ENCODE peak calls at places on chromosomes 2 and 18, in four cellular contexts. J, P, U and Y are unnamed samples.

GRCh38 chr18:55651236-55651635 is 63.2 kb upstream of the TCF4 start:
- DNase-seq in U (no peak), P (no peak), J (no peak), Y (no peak)

GRCh38 chr18:24818451-24818850 is 358.0 kb downstream of the HRH4 start:
- DNase-seq in U (no peak), J (no peak), P (no peak), Y (no peak)

GRCh38 chr2:235070063-235070706 is 118.4 kb downstream of the SH3BP4 start:
- DNase-seq in P (no peak), U (no peak), J (no peak), Y (no peak)

GRCh38 chr2:114786901-114787300 is 344.5 kb downstream of the DPP10 start:
- DNase-seq in P (no peak), U (no peak), J (no peak), Y (no peak)

GRCh38 chr2:160278889-160279196 is 78.8 kb upstream of the ITGB6 start:
- DNase-seq in U (no peak), P (no peak), J (no peak), Y (no peak)

GRCh38 chr2:101546376-101547058 is 71.6 kb upstream of the RFX8 start:
- DNase-seq in J (no peak), U (no peak), P (no peak), Y (no peak)

GRCh38 chr2:139790807-139791206 is 1010.6 kb upstream of the NXPH2 start:
- DNase-seq in U (no peak), P (peak; percentile 38), J (no peak), Y (no peak)

GRCh38 chr18:73908323-73908722 is 239.3 kb downstream of the FBXO15 start:
- DNase-seq in J (no peak), U (no peak), P (no peak), Y (no peak)

GRCh38 chr2:20806286-20806685 is 16.6 kb downstream of the LDAH start:
- DNase-seq in J (no peak), U (no peak), P (no peak), Y (no peak)

GRCh38 chr2:191467113-191467512 is 210.8 kb upstream of the NABP1 start:
- DNase-seq in J (no peak), P (no peak), U (no peak), Y (no peak)

GRCh38 chr2:28583899-28584553 is 88.2 kb downstream of the PLB1 start:
- DNase-seq in U (peak; percentile 66), J (peak; percentile 90), P (peak; percentile 2), Y (peak; percentile 79)

GRCh38 chr18:24219561-24220317 is 80.9 kb downstream of the CABYR start:
- DNase-seq in P (no peak), U (no peak), J (no peak), Y (no peak)

GRCh38 chr18:22167091-22167470 is 2.3 kb upstream of the GATA6 start:
- DNase-seq in P (no peak), U (no peak), J (no peak), Y (no peak)

GRCh38 chr18:54958711-54959625 is at the start of gene CCDC68:
- DNase-seq in P (peak; percentile 59), U (no peak), J (peak; percentile 40), Y (no peak)

GRCh38 chr2:51628953-51629352 is 597.0 kb upstream of the NRXN1 start:
- DNase-seq in J (no peak), P (no peak), U (no peak), Y (no peak)